ENCODE peak calls at places on chromosome 16, in five cellular contexts. N is stimulated activated CD8-positive, alpha-beta memory T cell treated with anti-CD3 and anti-CD28 coated beads, Interleukin-15, amount 100 ng/mL, for 48 hours; X is effector memory CD4-positive, alpha-beta T cell; T is left ventricle myocardium inferior; P is GDM1. Z is an unnamed sample.

GRCh38 chr16:75311383-75311938 is 60.0 kb upstream of the BCAR1 start:
- DNase-seq in N (no peak), X (no peak), T (no peak), P (no peak), Z (no peak)

GRCh38 chr16:2810651-2811050 is 6.4 kb upstream of the PRSS21 start:
- DNase-seq in N (no peak), X (no peak), T (no peak), P (no peak), Z (no peak)

GRCh38 chr16:53864819-53865491 is 161.0 kb downstream of the FTO start:
- DNase-seq in N (no peak), X (no peak), T (no peak), P (no peak), Z (no peak)

GRCh38 chr16:80197790-80198201 is 343.0 kb upstream of the DYNLRB2 start:
- DNase-seq in N (no peak), X (no peak), T (no peak), P (no peak), Z (no peak)

GRCh38 chr16:13791095-13791494 is 128.9 kb upstream of the ERCC4 start:
- DNase-seq in N (no peak), X (no peak), T (no peak), P (no peak), Z (no peak)

GRCh38 chr16:54817432-54817831 is 113.2 kb upstream of the IRX5 start:
- DNase-seq in N (no peak), X (no peak), T (no peak), P (no peak), Z (no peak)

GRCh38 chr16:49643429-49644142 is 212.3 kb downstream of the ZNF423 start:
- DNase-seq in N (no peak), X (no peak), T (no peak), P (no peak), Z (no peak)

GRCh38 chr16:780296-780695 is 7.9 kb downstream of the RPUSD1 start:
- DNase-seq in N (no peak), X (no peak), T (no peak), P (no peak), Z (no peak)

GRCh38 chr16:27691717-27692116 is 141.8 kb downstream of the KATNIP start:
- DNase-seq in N (no peak), X (no peak), T (no peak), P (no peak), Z (no peak)

GRCh38 chr16:75251280-75252048 is at the start of gene BCAR1:
- DNase-seq in N (no peak), X (no peak), T (peak; percentile 92), P (no peak), Z (peak; percentile 52)

GRCh38 chr16:31168848-31169247 is 11.1 kb upstream of the FUS start:
- DNase-seq in N (no peak), X (no peak), T (no peak), P (no peak), Z (no peak)

GRCh38 chr16:53732296-53732929 is 28.5 kb downstream of the FTO start:
- DNase-seq in N (no peak), X (no peak), T (no peak), P (no peak), Z (no peak)

GRCh38 chr16:52383640-52384292 is 163.2 kb downstream of the TOX3 start:
- DNase-seq in N (no peak), X (no peak), T (no peak), P (no peak), Z (no peak)